ENCODE peak calls at places on chromosome 12, in four cellular contexts. A is tibial artery, M is testis, C is heart right ventricle. U is an unnamed sample.
A peak's percentile ranks its signal among the peaks of the same experiment; 100 is the strongest.

GRCh38 chr12:119758236-119758635 is 90.3 kb downstream of the PRKAB1 start:
- DNase-seq in A (no peak), M (no peak), C (no peak), U (no peak)

GRCh38 chr12:111164833-111165232 is 204.1 kb downstream of the PHETA1 start:
- DNase-seq in A (no peak), M (no peak), C (no peak), U (no peak)

GRCh38 chr12:126953365-126953889 is 1313.5 kb upstream of the TMEM132C start:
- DNase-seq in A (no peak), M (no peak), C (no peak), U (no peak)

GRCh38 chr12:19783547-19784444 is 344.5 kb downstream of the AEBP2 start:
- DNase-seq in A (no peak), M (peak; percentile 23), C (no peak), U (peak; percentile 45)

GRCh38 chr12:132471011-132471857 is 18.7 kb upstream of the FBRSL1 start:
- DNase-seq in A (no peak), M (no peak), C (no peak), U (peak; percentile 17)

GRCh38 chr12:5694759-5695409 is 250.2 kb downstream of the ANO2 start:
- DNase-seq in A (no peak), M (no peak), C (no peak), U (no peak)

GRCh38 chr12:45008211-45008610 is 42.7 kb downstream of the DBX2 start:
- DNase-seq in A (no peak), M (no peak), C (no peak), U (no peak)

GRCh38 chr12:57148469-57149308 is 1.3 kb upstream of the LRP1-AS start:
- DNase-seq in A (peak; percentile 90), M (peak; percentile 70), C (peak; percentile 57), U (peak; percentile 84)

GRCh38 chr12:26239508-26240328 is 44.3 kb downstream of the SSPN start:
- DNase-seq in A (peak; percentile 91), M (peak; percentile 63), C (peak; percentile 38), U (peak; percentile 88)

GRCh38 chr12:121786441-121786825 is 7.1 kb downstream of the RHOF start:
- DNase-seq in A (no peak), M (no peak), C (no peak), U (peak; percentile 49)

GRCh38 chr12:49583361-49584094 is 15.6 kb upstream of the MCRS1 start:
- DNase-seq in A (no peak), M (peak; percentile 14), C (no peak), U (no peak)

GRCh38 chr12:71439613-71440392 is at the start of gene LGR5:
- DNase-seq in A (peak; percentile 81), M (peak; percentile 16), C (no peak), U (peak; percentile 74)

GRCh38 chr12:52769354-52769753 is 7.8 kb downstream of the KRT76 start:
- DNase-seq in A (no peak), M (no peak), C (no peak), U (no peak)

GRCh38 chr12:54220092-54220557 is 31.3 kb upstream of the SMUG1 start:
- DNase-seq in A (peak; percentile 82), M (peak; percentile 87), C (peak; percentile 64), U (peak; percentile 72)

GRCh38 chr12:108565976-108566375 is 3.6 kb downstream of the ISCU start:
- DNase-seq in A (peak; percentile 87), M (peak; percentile 56), C (peak; percentile 69), U (peak; percentile 65)

GRCh38 chr12:26269554-26270284 is 74.3 kb downstream of the SSPN start:
- DNase-seq in A (no peak), M (no peak), C (no peak), U (no peak)

GRCh38 chr12:46808955-46809697 is 16.7 kb downstream of the SLC38A4 start:
- DNase-seq in A (no peak), M (no peak), C (no peak), U (no peak)

GRCh38 chr12:84502907-84503787 is 409.5 kb downstream of the SLC6A15 start:
- DNase-seq in A (no peak), M (peak; percentile 77), C (peak; percentile 33), U (no peak)

GRCh38 chr12:34403706-34404376 is 381.5 kb downstream of the ALG10 start:
- DNase-seq in A (peak; percentile 56), M (peak; percentile 2), C (no peak), U (peak; percentile 27)

GRCh38 chr12:111578276-111578970 is 20.7 kb downstream of the ATXN2 start:
- DNase-seq in A (no peak), M (no peak), C (no peak), U (no peak)

GRCh38 chr12:52148541-52149181 is 43.2 kb downstream of the KRT80 start:
- DNase-seq in A (no peak), M (no peak), C (no peak), U (peak; percentile 35)

GRCh38 chr12:110108309-110109036 is 15.7 kb upstream of the IFT81 start:
- DNase-seq in A (peak; percentile 61), M (no peak), C (no peak), U (no peak)

GRCh38 chr12:122402264-122402663 is 20.2 kb downstream of the CLIP1 start:
- DNase-seq in A (peak; percentile 47), M (no peak), C (no peak), U (no peak)

GRCh38 chr12:99137124-99137845 is 492.2 kb downstream of the APAF1 start:
- DNase-seq in A (no peak), M (no peak), C (no peak), U (no peak)

GRCh38 chr12:99135376-99135775 is 490.3 kb downstream of the APAF1 start:
- DNase-seq in A (no peak), M (no peak), C (no peak), U (no peak)

GRCh38 chr12:99128246-99128645 is 483.2 kb downstream of the APAF1 start:
- DNase-seq in A (no peak), M (no peak), C (no peak), U (no peak)

GRCh38 chr12:99130808-99131538 is 485.9 kb downstream of the APAF1 start:
- DNase-seq in A (no peak), M (no peak), C (no peak), U (no peak)

GRCh38 chr12:99131761-99132199 is 486.7 kb downstream of the APAF1 start:
- DNase-seq in A (no peak), M (no peak), C (peak; percentile 70), U (peak; percentile 71)
- H3K27ac ChIP-seq in A (no peak overlapping the region), M (no peak overlapping the region), C (peak overlapping the region; percentile 53), U (no peak overlapping the region)

GRCh38 chr12:58425481-58426392 is 484.4 kb downstream of the ATP23 start:
- DNase-seq in A (peak; percentile 62), M (peak; percentile 30), C (no peak), U (peak; percentile 41)
- H3K4me3 ChIP-seq in A (no peak overlapping the region), M (no peak overlapping the region), C (no peak overlapping the region), U (no peak overlapping the region)

GRCh38 chr12:114401346-114402320 is 4.3 kb downstream of the TBX5 start:
- DNase-seq in A (no peak), M (no peak), C (no peak), U (no peak)
- H3K4me1 ChIP-seq in A (peaks cover 16% of the 10 kb centered on the region), M (peaks cover 3% of the 10 kb centered on the region), C (peaks cover 30% of the 10 kb centered on the region), U (peaks cover 4% of the 10 kb centered on the region)

DNA sequence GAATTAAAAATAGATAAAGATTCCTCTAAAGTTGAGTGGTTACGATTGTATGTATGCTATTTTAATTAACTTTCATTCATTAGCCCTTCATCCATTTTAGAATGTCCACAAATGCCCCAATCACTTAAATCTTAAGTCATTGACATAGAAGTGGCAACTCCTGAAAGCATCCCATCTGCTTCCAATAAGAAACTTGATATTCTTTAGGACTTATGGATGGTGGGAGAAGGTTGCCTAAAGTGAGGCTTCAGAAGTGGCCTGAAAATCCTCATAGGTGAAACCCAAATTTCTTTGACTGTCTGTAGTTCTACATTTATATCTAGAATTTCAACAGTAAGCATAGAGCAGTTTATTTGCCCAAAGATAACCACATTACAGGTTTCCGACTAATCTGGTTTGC is 161.7 kb upstream of the HMGA2 start:
- DNase-seq in A (no peak), M (no peak), C (no peak), U (no peak)
- H3K27ac ChIP-seq in A (no peak overlapping the region), M (no peak overlapping the region), C (no peak overlapping the region), U (no peak overlapping the region)

GRCh38 chr12:88951860-88952483 is 371.7 kb upstream of the KITLG start:
- DNase-seq in A (no peak), M (no peak), C (no peak), U (no peak)
- H3K4me3 ChIP-seq in A (no peak overlapping the region), M (no peak overlapping the region), C (no peak overlapping the region), U (no peak overlapping the region)

GRCh38 chr12:3901116-3901515 is 27.9 kb upstream of the PARP11 start:
- DNase-seq in A (no peak), M (no peak), C (no peak), U (no peak)

GRCh38 chr12:3904999-3905398 is 31.8 kb upstream of the PARP11 start:
- DNase-seq in A (no peak), M (no peak), C (no peak), U (no peak)

DNA sequence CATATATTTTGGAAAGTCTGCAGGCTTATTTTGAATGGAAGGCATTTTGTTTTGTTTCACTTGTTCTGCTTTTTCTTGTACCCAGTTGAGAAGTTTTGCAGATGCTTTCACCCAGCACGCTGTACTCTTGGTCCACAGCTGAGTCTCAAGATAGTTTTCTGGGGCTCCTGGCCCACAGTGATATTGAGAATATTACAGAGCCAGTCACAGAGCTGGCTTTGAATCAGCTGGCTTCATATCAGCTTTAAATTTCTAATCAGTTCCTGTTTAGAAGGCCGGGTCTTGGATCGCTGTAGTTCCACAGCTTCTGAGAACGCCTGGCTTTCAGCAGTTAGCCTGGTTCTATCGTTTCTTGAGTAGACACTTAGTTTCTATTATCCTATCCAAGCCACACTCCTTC is 32.5 kb upstream of the PARP11 start:
- DNase-seq in A (no peak), M (no peak), C (no peak), U (no peak)
- H3K4me1 ChIP-seq in A (no peaks in the 10 kb centered on the region), M (no peaks in the 10 kb centered on the region), C (no peaks in the 10 kb centered on the region), U (no peaks in the 10 kb centered on the region)

GRCh38 chr12:623172-623864 is 39.9 kb downstream of the NINJ2 start:
- DNase-seq in A (no peak), M (no peak), C (peak; percentile 35), U (no peak)

GRCh38 chr12:623865-624372 is 39.3 kb downstream of the NINJ2 start:
- DNase-seq in A (no peak), M (no peak), C (no peak), U (no peak)

GRCh38 chr12:625998-626397 is 37.2 kb downstream of the NINJ2 start:
- DNase-seq in A (no peak), M (peak; percentile 65), C (no peak), U (no peak)

GRCh38 chr12:619346-619745 is 43.9 kb downstream of the NINJ2 start:
- DNase-seq in A (no peak), M (no peak), C (no peak), U (no peak)

GRCh38 chr12:622420-622819 is 40.8 kb downstream of the NINJ2 start:
- DNase-seq in A (no peak), M (no peak), C (peak; percentile 52), U (no peak)
- H3K27ac ChIP-seq in A (no peak overlapping the region), M (no peak overlapping the region), C (peak overlapping the region; percentile 74), U (peak overlapping the region; percentile 28)

GRCh38 chr12:39145175-39145999 is 240.0 kb upstream of the CPNE8 start:
- DNase-seq in A (no peak), M (peak; percentile 46), C (peak; percentile 21), U (peak; percentile 89)

DNA sequence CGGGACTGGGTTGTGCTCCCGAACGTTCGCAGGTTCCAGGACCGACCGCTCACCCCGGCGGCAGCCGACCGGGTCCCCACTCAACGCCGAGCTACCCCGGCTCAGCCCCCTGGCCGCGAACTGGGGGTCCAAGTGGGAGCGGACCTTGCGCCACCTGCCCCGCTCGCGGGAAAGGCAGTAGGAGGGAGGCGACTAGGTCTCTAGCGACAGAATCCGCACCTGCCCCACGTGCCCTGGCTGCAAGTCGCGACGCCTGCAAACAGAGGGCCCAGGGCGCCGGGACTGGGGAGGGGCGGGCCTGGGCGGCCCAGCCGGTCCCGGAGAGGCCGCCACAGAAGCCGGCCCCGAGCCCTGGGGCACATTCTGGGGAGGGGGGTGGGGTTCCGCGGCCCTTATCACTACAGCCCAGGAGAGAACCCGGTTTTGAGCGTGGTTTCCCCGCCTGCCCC is 239.2 kb upstream of the CPNE8 start:
- DNase-seq in A (no peak), M (no peak), C (no peak), U (peak; percentile 65)
- H3K4me3 ChIP-seq in A (peak overlapping the region; percentile 48), M (peak overlapping the region; percentile 47), C (peak overlapping the region; percentile 61), U (peak overlapping the region; percentile 54)